ENCODE peak calls at places on chromosomes 11 and 22, in four cellular contexts. K is KBM-7, V is GM12892, R is Peyer's patch. B is an unnamed sample.

GRCh38 chr11:41058138-41058537 is 401.3 kb downstream of the LRRC4C start:
- DNase-seq in V (no peak), K (no peak), R (no peak), B (no peak)

GRCh38 chr11:114080219-114080618 is 20.7 kb downstream of the ZBTB16 start:
- DNase-seq in V (no peak), R (peak; percentile 44), K (peak; percentile 29), B (no peak)

GRCh38 chr11:66478823-66479740 is 1.2 kb upstream of the DPP3 start:
- DNase-seq in K (peak; percentile 53), R (peak; percentile 45), V (peak; percentile 61), B (no peak)

GRCh38 chr11:832529-833113 is at the start of gene CD151:
- DNase-seq in R (peak; percentile 49), K (peak; percentile 59), V (peak; percentile 77), B (no peak)

GRCh38 chr11:109421981-109422590 is at the start of gene C11orf87:
- DNase-seq in V (no peak), K (no peak), R (no peak), B (no peak)

GRCh38 chr22:20107471-20107901 is 8.4 kb upstream of the RANBP1 start:
- DNase-seq in V (no peak), R (no peak), K (no peak), B (no peak)

GRCh38 chr22:40764743-40765441 is 54.3 kb downstream of the SLC25A17 start:
- DNase-seq in K (no peak), R (peak; percentile 56), V (peak; percentile 29), B (no peak)

GRCh38 chr11:57637626-57638004 is 12.1 kb downstream of the YPEL4 start:
- DNase-seq in V (no peak), R (no peak), K (no peak), B (no peak)

GRCh38 chr11:19753451-19754041 is 40.9 kb downstream of the NAV2 start:
- DNase-seq in R (no peak), V (no peak), K (no peak), B (no peak)

GRCh38 chr11:86869966-86870570 is 69.7 kb downstream of the PRSS23 start:
- DNase-seq in V (peak; percentile 6), R (peak; percentile 29), K (peak; percentile 43), B (peak; percentile 32)

GRCh38 chr22:24146190-24146616 is 35.1 kb upstream of the SUSD2 start:
- DNase-seq in V (peak; percentile 53), R (peak; percentile 86), K (peak; percentile 84), B (no peak)

GRCh38 chr22:46673677-46674236 is 53.6 kb downstream of the GRAMD4 start:
- DNase-seq in V (no peak), R (no peak), K (no peak), B (no peak)

GRCh38 chr11:124915541-124916369 is 3.3 kb upstream of the HEPN1 start:
- DNase-seq in K (no peak), R (no peak), V (no peak), B (no peak)

GRCh38 chr11:118003021-118003423 is 16.8 kb downstream of the IL10RA start:
- DNase-seq in V (no peak), K (no peak), R (no peak), B (no peak)

GRCh38 chr11:63537293-63538101 is 889 bp downstream of the PLAAT4 start:
- DNase-seq in V (no peak), K (no peak), R (peak; percentile 42), B (no peak)

GRCh38 chr11:63769044-63769718 is 606 bp upstream of the ZFTA start:
- DNase-seq in K (no peak), R (no peak), V (peak; percentile 46), B (peak; percentile 83)

GRCh38 chr11:131759140-131759539 is 388.7 kb downstream of the NTM start:
- DNase-seq in V (no peak), K (no peak), R (no peak), B (no peak)

GRCh38 chr22:46336119-46337078 is 885 bp downstream of the TRMU start:
- DNase-seq in K (no peak), V (no peak), R (no peak), B (no peak)

GRCh38 chr11:9219572-9219971 is 45.6 kb downstream of the DENND5A start:
- DNase-seq in V (no peak), K (no peak), R (no peak), B (no peak)

GRCh38 chr11:117523680-117524079 is 196.0 kb downstream of the CEP164 start:
- DNase-seq in K (no peak), R (no peak), V (no peak), B (peak; percentile 91)

GRCh38 chr11:58301576-58301975 is 33.5 kb upstream of the OR10W1 start:
- DNase-seq in K (no peak), R (no peak), V (no peak), B (no peak)